ENCODE peak calls at places on chromosomes 3 and 15, in five cellular contexts. One of them, this sample, is unnamed.

GRCh38 chr3:196486263-196486662 is 17.3 kb downstream of the RNF168 start:
- DNase-seq in HCT116: no peak
- DNase-seq in K562: no peak
- DNase-seq in H1: no peak
- DNase-seq in HepG2: no peak
- DNase-seq in this sample: no peak

GRCh38 chr3:68866157-68866556 is 66.2 kb downstream of the TAFA4 start:
- DNase-seq in HCT116: no peak
- DNase-seq in K562: no peak
- DNase-seq in H1: no peak
- DNase-seq in HepG2: no peak
- DNase-seq in this sample: no peak

GRCh38 chr3:11624704-11625375 is 18.9 kb downstream of the VGLL4 start:
- DNase-seq in HCT116: no peak
- DNase-seq in K562: no peak
- DNase-seq in H1: no peak
- DNase-seq in HepG2: no peak
- DNase-seq in this sample: no peak

GRCh38 chr3:134427400-134428111 is 53.3 kb upstream of the AMOTL2 start:
- DNase-seq in HCT116: peak
- DNase-seq in K562: no peak
- DNase-seq in H1: no peak
- DNase-seq in HepG2: peak
- DNase-seq in this sample: no peak

GRCh38 chr15:32716216-32716959 is 1.4 kb upstream of the GREM1 start:
- DNase-seq in HCT116: no peak
- DNase-seq in K562: no peak
- DNase-seq in H1: no peak
- DNase-seq in HepG2: no peak
- DNase-seq in this sample: no peak

GRCh38 chr3:45441570-45442313 is 53.4 kb downstream of the LARS2 start:
- DNase-seq in HCT116: no peak
- DNase-seq in K562: no peak
- DNase-seq in H1: no peak
- DNase-seq in HepG2: no peak
- DNase-seq in this sample: no peak

GRCh38 chr3:155744091-155744625 is 713 bp downstream of the PLCH1 start:
- DNase-seq in HCT116: peak
- DNase-seq in K562: peak
- DNase-seq in H1: no peak
- DNase-seq in HepG2: peak
- DNase-seq in this sample: peak

GRCh38 chr15:94351121-94351520 is 119.8 kb downstream of the MCTP2 start:
- DNase-seq in HCT116: no peak
- DNase-seq in K562: no peak
- DNase-seq in H1: no peak
- DNase-seq in HepG2: no peak
- DNase-seq in this sample: no peak

GRCh38 chr3:138089091-138089490 is 26.3 kb downstream of the DZIP1L start:
- DNase-seq in HCT116: no peak
- DNase-seq in K562: no peak
- DNase-seq in H1: no peak
- DNase-seq in HepG2: peak
- DNase-seq in this sample: no peak

GRCh38 chr3:48561045-48561736 is 2.4 kb downstream of the UCN2 start:
- DNase-seq in HCT116: no peak
- DNase-seq in K562: peak
- DNase-seq in H1: peak
- DNase-seq in HepG2: peak
- DNase-seq in this sample: no peak

GRCh38 chr3:159764211-159765024 is 224.2 kb upstream of the IL12A start:
- DNase-seq in HCT116: no peak
- DNase-seq in K562: no peak
- DNase-seq in H1: no peak
- DNase-seq in HepG2: no peak
- DNase-seq in this sample: peak

GRCh38 chr15:40040770-40041169 is 1.8 kb upstream of the SRP14 start:
- DNase-seq in HCT116: no peak
- DNase-seq in K562: no peak
- DNase-seq in H1: no peak
- DNase-seq in HepG2: peak
- DNase-seq in this sample: no peak

GRCh38 chr15:66413555-66413954 is 26.8 kb downstream of the MAP2K1 start:
- DNase-seq in HCT116: no peak
- DNase-seq in K562: no peak
- DNase-seq in H1: no peak
- DNase-seq in HepG2: no peak
- DNase-seq in this sample: no peak

GRCh38 chr15:59138243-59138642 is 33.3 kb downstream of the CCNB2 start:
- DNase-seq in HCT116: peak
- DNase-seq in K562: peak
- DNase-seq in H1: peak
- DNase-seq in HepG2: peak
- DNase-seq in this sample: peak

GRCh38 chr3:160154033-160154432 is 71.2 kb upstream of the C3orf80 start:
- DNase-seq in HCT116: no peak
- DNase-seq in K562: no peak
- DNase-seq in H1: no peak
- DNase-seq in HepG2: no peak
- DNase-seq in this sample: no peak

GRCh38 chr3:127999509-128000106 is 52.6 kb upstream of the SEC61A1 start:
- DNase-seq in HCT116: no peak
- DNase-seq in K562: no peak
- DNase-seq in H1: no peak
- DNase-seq in HepG2: no peak
- DNase-seq in this sample: no peak

GRCh38 chr15:25863067-25863967 is at the start of gene ATP10A:
- DNase-seq in HCT116: no peak
- DNase-seq in K562: no peak
- DNase-seq in H1: no peak
- DNase-seq in HepG2: no peak
- DNase-seq in this sample: peak

GRCh38 chr3:46914849-46915248 is 37.3 kb downstream of the PTH1R start:
- DNase-seq in HCT116: no peak
- DNase-seq in K562: no peak
- DNase-seq in H1: no peak
- DNase-seq in HepG2: no peak
- DNase-seq in this sample: no peak

GRCh38 chr15:69253156-69253555 is 45.6 kb upstream of the PAQR5 start:
- DNase-seq in HCT116: peak
- DNase-seq in K562: no peak
- DNase-seq in H1: no peak
- DNase-seq in HepG2: no peak
- DNase-seq in this sample: no peak

GRCh38 chr3:185717627-185718330 is 107.1 kb downstream of the IGF2BP2 start:
- DNase-seq in HCT116: no peak
- DNase-seq in K562: no peak
- DNase-seq in H1: no peak
- DNase-seq in HepG2: peak
- DNase-seq in this sample: no peak

GRCh38 chr3:192851821-192852352 is 65.8 kb downstream of the MB21D2 start:
- DNase-seq in HCT116: peak
- DNase-seq in K562: no peak
- DNase-seq in H1: no peak
- DNase-seq in HepG2: peak
- DNase-seq in this sample: peak

GRCh38 chr3:99781761-99782160 is 35.9 kb upstream of the CMSS1 start:
- DNase-seq in HCT116: no peak
- DNase-seq in K562: no peak
- DNase-seq in H1: no peak
- DNase-seq in HepG2: no peak
- DNase-seq in this sample: no peak

GRCh38 chr3:20023663-20024417 is 11.8 kb upstream of the PP2D1 start:
- DNase-seq in HCT116: no peak
- DNase-seq in K562: peak
- DNase-seq in H1: no peak
- DNase-seq in HepG2: no peak
- DNase-seq in this sample: no peak

GRCh38 chr3:167406876-167407492 is 26.9 kb upstream of the ZBBX start:
- DNase-seq in HCT116: peak
- DNase-seq in K562: peak
- DNase-seq in H1: peak
- DNase-seq in HepG2: peak
- DNase-seq in this sample: peak

GRCh38 chr15:91593653-91594052 is 259.9 kb upstream of the SLCO3A1 start:
- DNase-seq in HCT116: no peak
- DNase-seq in K562: no peak
- DNase-seq in H1: no peak
- DNase-seq in HepG2: no peak
- DNase-seq in this sample: no peak

GRCh38 chr15:44536298-44536961 is 517 bp upstream of the EIF3J start:
- DNase-seq in HCT116: peak
- DNase-seq in K562: peak
- DNase-seq in H1: peak
- DNase-seq in HepG2: peak
- DNase-seq in this sample: peak

GRCh38 chr15:31276596-31277298 is 49.9 kb upstream of the KLF13 start:
- DNase-seq in HCT116: no peak
- DNase-seq in K562: no peak
- DNase-seq in H1: no peak
- DNase-seq in HepG2: no peak
- DNase-seq in this sample: no peak

GRCh38 chr3:100254168-100254777 is 6.5 kb upstream of the TBC1D23 start:
- DNase-seq in HCT116: peak
- DNase-seq in K562: peak
- DNase-seq in H1: peak
- DNase-seq in HepG2: peak
- DNase-seq in this sample: peak

GRCh38 chr3:82001276-82001953 is 240.0 kb upstream of the GBE1 start:
- DNase-seq in HCT116: no peak
- DNase-seq in K562: no peak
- DNase-seq in H1: no peak
- DNase-seq in HepG2: no peak
- DNase-seq in this sample: no peak

GRCh38 chr15:92803852-92804609 is 96.1 kb upstream of the CHD2 start:
- DNase-seq in HCT116: peak
- DNase-seq in K562: peak
- DNase-seq in H1: no peak
- DNase-seq in HepG2: peak
- DNase-seq in this sample: peak

GRCh38 chr15:76203346-76203745 is 107.9 kb downstream of the ETFA start:
- DNase-seq in HCT116: no peak
- DNase-seq in K562: no peak
- DNase-seq in H1: no peak
- DNase-seq in HepG2: no peak
- DNase-seq in this sample: no peak

GRCh38 chr3:174873832-174874231 is 14.7 kb downstream of the NAALADL2 start:
- DNase-seq in HCT116: no peak
- DNase-seq in K562: no peak
- DNase-seq in H1: no peak
- DNase-seq in HepG2: no peak
- DNase-seq in this sample: no peak

GRCh38 chr3:38620236-38620635 is 29.3 kb downstream of the SCN5A start:
- DNase-seq in HCT116: no peak
- DNase-seq in K562: no peak
- DNase-seq in H1: no peak
- DNase-seq in HepG2: no peak
- DNase-seq in this sample: no peak

DNA sequence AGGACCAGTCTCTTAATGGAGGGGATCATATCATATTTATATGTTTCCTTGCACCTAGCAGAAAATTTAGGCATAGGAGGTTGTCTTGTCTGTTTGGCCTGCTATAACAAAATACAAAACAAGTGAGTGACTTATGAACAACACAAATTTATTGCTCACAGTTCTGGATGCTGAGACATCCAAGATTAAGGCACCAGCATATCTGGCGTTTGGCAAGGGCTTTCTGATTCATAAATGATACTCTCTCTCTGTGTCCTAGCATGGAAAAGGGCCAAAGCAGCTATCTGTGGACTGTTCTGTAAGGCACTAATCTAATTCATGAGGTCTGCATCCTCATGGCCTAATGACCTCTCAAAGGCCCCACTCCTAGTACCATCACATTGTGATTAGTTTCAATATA is 683.0 kb downstream of the NR2F2 start:
- DNase-seq in HCT116: no peak
- DNase-seq in K562: no peak
- DNase-seq in H1: no peak
- DNase-seq in HepG2: no peak
- DNase-seq in this sample: no peak
- TF ChIP-seq JUND in HCT116: no peak
- TF ChIP-seq JUND in K562: no peak
- TF ChIP-seq JUND in H1: no peak
- TF ChIP-seq JUND in HepG2: no peak
- TF ChIP-seq JUND in this sample: no peak

GRCh38 chr3:37198996-37199395 is 24.6 kb upstream of the LRRFIP2 start:
- DNase-seq in HCT116: no peak
- DNase-seq in K562: no peak
- DNase-seq in H1: no peak
- DNase-seq in HepG2: no peak
- DNase-seq in this sample: no peak
- TF ChIP-seq JUND in HCT116: no peak
- TF ChIP-seq JUND in K562: no peak
- TF ChIP-seq JUND in H1: no peak
- TF ChIP-seq JUND in HepG2: no peak
- TF ChIP-seq JUND in this sample: no peak

GRCh38 chr3:171092467-171092911 is 66.0 kb upstream of the SLC2A2 start:
- DNase-seq in HCT116: no peak
- DNase-seq in K562: no peak
- DNase-seq in H1: no peak
- DNase-seq in HepG2: peak
- DNase-seq in this sample: no peak
- TF ChIP-seq JUND in HCT116: no peak
- TF ChIP-seq JUND in K562: no peak
- TF ChIP-seq JUND in H1: no peak
- TF ChIP-seq JUND in HepG2: no peak
- TF ChIP-seq JUND in this sample: no peak

GRCh38 chr3:72189344-72189743 is 404.4 kb upstream of the PROK2 start:
- DNase-seq in HCT116: no peak
- DNase-seq in K562: peak
- DNase-seq in H1: no peak
- DNase-seq in HepG2: no peak
- DNase-seq in this sample: no peak
- TF ChIP-seq JUND in HCT116: no peak
- TF ChIP-seq JUND in K562: no peak
- TF ChIP-seq JUND in H1: no peak
- TF ChIP-seq JUND in HepG2: no peak
- TF ChIP-seq JUND in this sample: no peak

DNA sequence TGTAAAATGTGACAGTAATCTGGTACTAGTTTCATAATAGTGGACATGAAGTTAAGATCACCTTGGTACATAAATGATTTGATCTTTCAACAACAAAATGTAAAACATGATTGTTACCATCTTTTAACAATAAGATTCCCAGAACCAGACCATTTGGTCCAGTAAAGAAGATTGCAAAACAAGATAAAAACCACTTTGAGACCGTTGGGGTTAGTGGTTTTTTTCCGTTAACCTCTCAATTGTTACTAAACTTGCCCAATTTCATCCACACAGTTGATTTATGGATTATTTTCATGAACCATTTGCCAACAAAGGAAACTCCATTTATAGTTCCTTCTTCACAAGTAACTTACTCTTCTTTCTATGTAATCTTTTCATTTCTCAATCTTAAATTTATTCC is 53.8 kb downstream of the ATP8B4 start:
- DNase-seq in HCT116: no peak
- DNase-seq in K562: no peak
- DNase-seq in H1: no peak
- DNase-seq in HepG2: no peak
- DNase-seq in this sample: no peak
- TF ChIP-seq JUND in HCT116: no peak
- TF ChIP-seq JUND in K562: no peak
- TF ChIP-seq JUND in H1: no peak
- TF ChIP-seq JUND in HepG2: no peak
- TF ChIP-seq JUND in this sample: no peak

This sample was measured in T47D.